ENCODE peak calls at places on chromosomes 4 and X, in five cellular contexts. One of them, this sample, is unnamed.

GRCh38 chrX:75547783-75548182 is 24.9 kb upstream of the ZDHHC15 start:
- DNase-seq in Caco-2: no peak
- DNase-seq in endothelial cell: no peak
- DNase-seq in uterus: no peak
- DNase-seq in effector memory CD8-positive, alpha-beta T cell: no peak
- DNase-seq in this sample: peak; percentile 60

GRCh38 chr4:152957437-152958185 is 21.5 kb downstream of the FHDC1 start:
- DNase-seq in endothelial cell: no peak
- DNase-seq in uterus: peak; percentile 34
- DNase-seq in effector memory CD8-positive, alpha-beta T cell: peak; percentile 21
- DNase-seq in Caco-2: peak; percentile 45
- DNase-seq in this sample: no peak

GRCh38 chrX:32448320-32448719 is 763.0 kb downstream of the DMD start:
- DNase-seq in endothelial cell: no peak
- DNase-seq in effector memory CD8-positive, alpha-beta T cell: no peak
- DNase-seq in uterus: no peak
- DNase-seq in Caco-2: no peak
- DNase-seq in this sample: no peak

GRCh38 chr4:1192493-1193205 is 20.3 kb upstream of the SPON2 start:
- DNase-seq in uterus: peak; percentile 39
- DNase-seq in Caco-2: no peak
- DNase-seq in endothelial cell: no peak
- DNase-seq in effector memory CD8-positive, alpha-beta T cell: no peak
- DNase-seq in this sample: peak; percentile 59

GRCh38 chr4:73019462-73020047 is 50.0 kb downstream of the COX18 start:
- DNase-seq in uterus: no peak
- DNase-seq in endothelial cell: peak; percentile 36
- DNase-seq in effector memory CD8-positive, alpha-beta T cell: no peak
- DNase-seq in Caco-2: peak; percentile 44
- DNase-seq in this sample: no peak

GRCh38 chrX:41781500-41781899 is 57.5 kb downstream of the GPR82 start:
- DNase-seq in uterus: no peak
- DNase-seq in effector memory CD8-positive, alpha-beta T cell: peak; percentile 5
- DNase-seq in Caco-2: peak; percentile 30
- DNase-seq in endothelial cell: peak; percentile 4
- DNase-seq in this sample: no peak

GRCh38 chr4:26299254-26299882 is 21.4 kb upstream of the RBPJ start:
- DNase-seq in effector memory CD8-positive, alpha-beta T cell: no peak
- DNase-seq in uterus: no peak
- DNase-seq in endothelial cell: no peak
- DNase-seq in Caco-2: no peak
- DNase-seq in this sample: no peak

GRCh38 chr4:54015421-54016065 is 48.9 kb downstream of the CHIC2 start:
- DNase-seq in uterus: no peak
- DNase-seq in Caco-2: no peak
- DNase-seq in endothelial cell: no peak
- DNase-seq in effector memory CD8-positive, alpha-beta T cell: no peak
- DNase-seq in this sample: no peak

GRCh38 chr4:152896819-152897218 is 39.3 kb upstream of the FHDC1 start:
- DNase-seq in Caco-2: no peak
- DNase-seq in effector memory CD8-positive, alpha-beta T cell: no peak
- DNase-seq in uterus: no peak
- DNase-seq in endothelial cell: no peak
- DNase-seq in this sample: no peak

GRCh38 chr4:15034071-15034764 is 31.9 kb downstream of the CPEB2 start:
- DNase-seq in effector memory CD8-positive, alpha-beta T cell: no peak
- DNase-seq in uterus: no peak
- DNase-seq in Caco-2: no peak
- DNase-seq in endothelial cell: no peak
- DNase-seq in this sample: no peak

GRCh38 chr4:156981262-156981661 is 9.7 kb upstream of the PDGFC start:
- DNase-seq in Caco-2: no peak
- DNase-seq in uterus: no peak
- DNase-seq in endothelial cell: no peak
- DNase-seq in effector memory CD8-positive, alpha-beta T cell: no peak
- DNase-seq in this sample: no peak

GRCh38 chr4:40577588-40578253 is 51.9 kb downstream of the RBM47 start:
- DNase-seq in uterus: no peak
- DNase-seq in effector memory CD8-positive, alpha-beta T cell: no peak
- DNase-seq in endothelial cell: no peak
- DNase-seq in Caco-2: peak; percentile 30
- DNase-seq in this sample: no peak

GRCh38 chr4:47469951-47470350 is 6.4 kb upstream of the COMMD8 start:
- DNase-seq in uterus: no peak
- DNase-seq in endothelial cell: no peak
- DNase-seq in Caco-2: no peak
- DNase-seq in effector memory CD8-positive, alpha-beta T cell: no peak
- DNase-seq in this sample: no peak

GRCh38 chrX:119453202-119453601 is 15.0 kb upstream of the SLC25A5 start:
- DNase-seq in endothelial cell: no peak
- DNase-seq in effector memory CD8-positive, alpha-beta T cell: no peak
- DNase-seq in Caco-2: no peak
- DNase-seq in uterus: no peak
- DNase-seq in this sample: no peak

GRCh38 chr4:146255874-146256273 is 41.5 kb downstream of the REELD1 start:
- DNase-seq in uterus: no peak
- DNase-seq in effector memory CD8-positive, alpha-beta T cell: no peak
- DNase-seq in endothelial cell: no peak
- DNase-seq in Caco-2: no peak
- DNase-seq in this sample: no peak

GRCh38 chr4:3121110-3121509 is 46.6 kb downstream of the HTT start:
- DNase-seq in endothelial cell: no peak
- DNase-seq in effector memory CD8-positive, alpha-beta T cell: no peak
- DNase-seq in uterus: no peak
- DNase-seq in Caco-2: no peak
- DNase-seq in this sample: no peak

GRCh38 chr4:155974957-155975356 is 21.3 kb upstream of the CTSO start:
- DNase-seq in endothelial cell: no peak
- DNase-seq in uterus: no peak
- DNase-seq in Caco-2: no peak
- DNase-seq in effector memory CD8-positive, alpha-beta T cell: no peak
- DNase-seq in this sample: no peak

GRCh38 chrX:141642979-141643378 is 53.5 kb downstream of the SPANXA2 start:
- DNase-seq in uterus: no peak
- DNase-seq in endothelial cell: no peak
- DNase-seq in effector memory CD8-positive, alpha-beta T cell: no peak
- DNase-seq in Caco-2: no peak
- DNase-seq in this sample: no peak

GRCh38 chr4:107896158-107896645 is 35.1 kb upstream of the CYP2U1 start:
- DNase-seq in Caco-2: no peak
- DNase-seq in endothelial cell: no peak
- DNase-seq in effector memory CD8-positive, alpha-beta T cell: no peak
- DNase-seq in uterus: no peak
- DNase-seq in this sample: no peak

GRCh38 chrX:153782871-153783270 is 2.0 kb downstream of the SRPK3 start:
- DNase-seq in Caco-2: no peak
- DNase-seq in effector memory CD8-positive, alpha-beta T cell: no peak
- DNase-seq in endothelial cell: no peak
- DNase-seq in uterus: no peak
- DNase-seq in this sample: no peak

GRCh38 chr4:184097240-184097619 is 120.4 kb downstream of the ENPP6 start:
- DNase-seq in uterus: peak; percentile 54
- DNase-seq in effector memory CD8-positive, alpha-beta T cell: no peak
- DNase-seq in endothelial cell: peak; percentile 43
- DNase-seq in Caco-2: no peak
- DNase-seq in this sample: peak; percentile 74

GRCh38 chr4:55906999-55907398 is 41.7 kb upstream of the CEP135 start:
- DNase-seq in endothelial cell: no peak
- DNase-seq in Caco-2: no peak
- DNase-seq in uterus: no peak
- DNase-seq in effector memory CD8-positive, alpha-beta T cell: no peak
- DNase-seq in this sample: no peak

GRCh38 chrX:39816871-39817731 is 280.7 kb downstream of the BCOR start:
- DNase-seq in effector memory CD8-positive, alpha-beta T cell: no peak
- DNase-seq in Caco-2: no peak
- DNase-seq in uterus: no peak
- DNase-seq in endothelial cell: no peak
- DNase-seq in this sample: no peak

GRCh38 chr4:141130947-141131545 is 2.2 kb downstream of the RNF150 start:
- DNase-seq in endothelial cell: no peak
- DNase-seq in Caco-2: no peak
- DNase-seq in effector memory CD8-positive, alpha-beta T cell: no peak
- DNase-seq in uterus: no peak
- DNase-seq in this sample: no peak

GRCh38 chrX:151754042-151754419 is 19.5 kb downstream of the CNGA2 start:
- DNase-seq in effector memory CD8-positive, alpha-beta T cell: no peak
- DNase-seq in Caco-2: no peak
- DNase-seq in endothelial cell: no peak
- DNase-seq in uterus: no peak
- DNase-seq in this sample: peak; percentile 47

GRCh38 chr4:156991161-156991560 is 19.6 kb upstream of the PDGFC start:
- DNase-seq in uterus: no peak
- DNase-seq in Caco-2: no peak
- DNase-seq in endothelial cell: no peak
- DNase-seq in effector memory CD8-positive, alpha-beta T cell: no peak
- DNase-seq in this sample: no peak

GRCh38 chr4:8191136-8191747 is 7.8 kb upstream of the SH3TC1 start:
- DNase-seq in endothelial cell: no peak
- DNase-seq in uterus: peak; percentile 65
- DNase-seq in Caco-2: no peak
- DNase-seq in effector memory CD8-positive, alpha-beta T cell: no peak
- DNase-seq in this sample: peak; percentile 89

GRCh38 chr4:137474711-137475301 is 57.5 kb downstream of the PCDH18 start:
- DNase-seq in uterus: no peak
- DNase-seq in effector memory CD8-positive, alpha-beta T cell: no peak
- DNase-seq in endothelial cell: no peak
- DNase-seq in Caco-2: no peak
- DNase-seq in this sample: no peak

GRCh38 chr4:1989533-1990347 is 19.0 kb downstream of the NELFA start:
- DNase-seq in uterus: no peak
- DNase-seq in effector memory CD8-positive, alpha-beta T cell: no peak
- DNase-seq in endothelial cell: no peak
- DNase-seq in Caco-2: no peak
- DNase-seq in this sample: peak; percentile 36

GRCh38 chr4:119039160-119039559 is 96.5 kb upstream of the MYOZ2 start:
- DNase-seq in effector memory CD8-positive, alpha-beta T cell: no peak
- DNase-seq in uterus: no peak
- DNase-seq in Caco-2: no peak
- DNase-seq in endothelial cell: no peak
- DNase-seq in this sample: no peak

This sample was measured in right atrium auricular region.